ENCODE peak calls at places on chromosome 11, in five cellular contexts. O is T-cell; T is stimulated activated CD4-positive, alpha-beta T cell treated with anti-CD3 and anti-CD28 coated beads, Interleukin-1b, Interleukin-23, amount 100 ng/mL, for 1 hour; U is SW480; K is activated naive CD8-positive, alpha-beta T cell treated with anti-CD3 and anti-CD28 coated beads, Interleukin-2, amount 50 U/mL, for 16 hours. I is an unnamed sample.

GRCh38 chr11:113193894-113194293 is 120.5 kb upstream of the TTC12 start:
- DNase-seq in T (no peak), K (no peak), U (no peak), O (no peak), I (no peak)

GRCh38 chr11:111097191-111097590 is 148.3 kb upstream of the POU2AF2 start:
- DNase-seq in U (peak; percentile 46), T (no peak), K (no peak), O (no peak), I (no peak)

GRCh38 chr11:91433284-91434010 is 791.2 kb upstream of the FAT3 start:
- DNase-seq in U (no peak), O (no peak), K (no peak), T (no peak), I (no peak)

GRCh38 chr11:75768112-75768908 is at the start of gene DGAT2:
- DNase-seq in U (peak; percentile 81), O (peak; percentile 52), K (peak; percentile 47), T (peak; percentile 7), I (peak; percentile 78)

GRCh38 chr11:62054484-62055121 is 69.2 kb upstream of the INCENP start:
- DNase-seq in U (peak; percentile 90), T (no peak), K (no peak), O (peak; percentile 21), I (no peak)

GRCh38 chr11:128854801-128855200 is 12.3 kb downstream of the KCNJ1 start:
- DNase-seq in T (no peak), O (no peak), U (no peak), K (no peak), I (no peak)

GRCh38 chr11:74288911-74289310 is 22.5 kb downstream of the P4HA3 start:
- DNase-seq in T (no peak), U (no peak), K (no peak), O (no peak), I (no peak)

GRCh38 chr11:13052130-13052541 is 43.0 kb downstream of the RASSF10 start:
- DNase-seq in U (no peak), O (no peak), K (no peak), T (no peak), I (no peak)

GRCh38 chr11:130817608-130817944 is 98.7 kb downstream of the SNX19 start:
- DNase-seq in K (no peak), O (no peak), T (no peak), U (no peak), I (no peak)

GRCh38 chr11:70826541-70826943 is 425.8 kb downstream of the SHANK2 start:
- DNase-seq in O (no peak), U (no peak), T (no peak), K (no peak), I (no peak)